ENCODE peak calls at places on chromosomes 12 and 14, in eight cellular contexts. I is A549, K is heart left ventricle, M is colonic mucosa, L is A673, D is tibial artery, R is H7, B is HepG2. P is an unnamed sample.

GRCh38 chr12:73529231-73529630 is 1008.4 kb upstream of the ATXN7L3B start:
- DNase-seq in D (no peak), K (no peak), R (no peak), B (no peak), I (no peak), M (no peak), L (no peak), P (no peak)

GRCh38 chr12:47397664-47398281 is 308.1 kb downstream of the RPAP3 start:
- DNase-seq in L (peak), D (no peak), I (peak), M (no peak), K (no peak), R (peak), B (peak), P (no peak)

GRCh38 chr12:83818888-83819287 is 1093.7 kb downstream of the SLC6A15 start:
- DNase-seq in D (no peak), K (no peak), B (no peak), R (no peak), L (peak), I (peak), M (no peak), P (no peak)

GRCh38 chr12:123972448-123973401 is at the start of the genes CCDC92 and ZNF664:
- DNase-seq in M (peak), I (peak), R (peak), K (peak), L (peak), D (peak), B (peak), P (peak)

GRCh38 chr14:34863844-34864243 is 11.3 kb downstream of the BAZ1A start:
- DNase-seq in D (no peak), K (no peak), B (no peak), M (no peak), I (no peak), R (no peak), L (no peak), P (no peak)

GRCh38 chr12:61414470-61414869 is 845.7 kb upstream of the USP15 start:
- DNase-seq in B (no peak), K (no peak), M (no peak), R (no peak), I (no peak), D (no peak), L (peak), P (no peak)

GRCh38 chr12:81300454-81300853 is 222.6 kb downstream of the ACSS3 start:
- DNase-seq in D (no peak), M (no peak), L (no peak), K (no peak), R (peak), I (no peak), B (no peak), P (no peak)

GRCh38 chr14:69151458-69152180 is 1.3 kb downstream of the DCAF5 start:
- DNase-seq in D (peak), L (peak), M (peak), R (peak), I (peak), K (peak), B (peak), P (peak)

GRCh38 chr14:33118653-33119052 is 180.0 kb downstream of the NPAS3 start:
- DNase-seq in K (no peak), R (no peak), L (peak), D (no peak), B (no peak), I (no peak), M (no peak), P (no peak)

GRCh38 chr14:104086210-104086660 is 735 bp downstream of the ASPG start:
- DNase-seq in R (no peak), B (no peak), M (peak), D (no peak), L (no peak), K (peak), I (no peak), P (peak)

GRCh38 chr12:6276247-6276887 is 34.1 kb upstream of the PLEKHG6 start:
- DNase-seq in D (no peak), K (no peak), I (no peak), R (no peak), L (no peak), B (no peak), M (no peak), P (no peak)

GRCh38 chr14:90576581-90576980 is 179.8 kb downstream of the CALM1 start:
- DNase-seq in R (peak), B (no peak), D (no peak), I (no peak), M (no peak), L (no peak), K (no peak), P (no peak)

GRCh38 chr14:22886500-22887259 is 3.7 kb downstream of the REM2 start:
- DNase-seq in D (peak), M (peak), B (no peak), I (peak), K (peak), R (peak), L (peak), P (peak)

GRCh38 chr14:80549141-80549540 is 337.8 kb upstream of the DIO2 start:
- DNase-seq in I (no peak), L (no peak), K (no peak), R (no peak), D (no peak), B (no peak), M (no peak), P (no peak)

GRCh38 chr14:49160983-49161382 is 425.2 kb downstream of the RPS29 start:
- DNase-seq in D (no peak), L (peak), I (no peak), B (no peak), R (no peak), K (no peak), M (no peak), P (no peak)

GRCh38 chr14:28770574-28770973 is 4.0 kb downstream of the FOXG1 start:
- DNase-seq in L (no peak), K (no peak), M (no peak), D (no peak), I (no peak), B (no peak), R (no peak), P (no peak)

GRCh38 chr12:1591029-1591428 is 3.4 kb downstream of the FBXL14 start:
- DNase-seq in M (peak), R (peak), B (no peak), K (no peak), D (no peak), I (peak), L (no peak), P (no peak)

GRCh38 chr14:50985124-50985815 is 41.0 kb upstream of the PYGL start:
- DNase-seq in M (no peak), R (no peak), L (no peak), I (no peak), B (no peak), K (no peak), D (no peak), P (no peak)

GRCh38 chr12:30286345-30286926 is 409.2 kb downstream of the IPO8 start:
- DNase-seq in L (peak), M (no peak), K (no peak), D (no peak), I (peak), R (peak), B (peak), P (no peak)

GRCh38 chr12:115306380-115306779 is 622.4 kb upstream of the TBX3 start:
- DNase-seq in L (no peak), B (peak), I (no peak), R (no peak), K (no peak), M (no peak), D (no peak), P (no peak)

GRCh38 chr14:85195872-85196477 is 334.0 kb upstream of the FLRT2 start:
- DNase-seq in L (peak), K (no peak), I (peak), D (no peak), B (no peak), M (no peak), R (peak), P (no peak)

GRCh38 chr14:74019743-74020142 is 594 bp downstream of the BBOF1 start:
- DNase-seq in M (no peak), K (no peak), B (peak), I (peak), D (peak), R (no peak), L (no peak), P (no peak)

GRCh38 chr12:99035776-99036175 is 390.7 kb downstream of the APAF1 start:
- DNase-seq in D (no peak), R (no peak), B (no peak), I (no peak), L (no peak), K (no peak), M (no peak), P (no peak)

GRCh38 chr12:104609083-104609844 is 152.5 kb downstream of the CHST11 start:
- DNase-seq in D (no peak), I (no peak), B (no peak), K (no peak), R (no peak), M (no peak), L (no peak), P (no peak)

GRCh38 chr12:42696424-42697149 is 107.0 kb upstream of the PRICKLE1 start:
- DNase-seq in L (peak), D (peak), I (no peak), B (no peak), M (peak), K (peak), R (no peak), P (peak)

GRCh38 chr14:46250113-46250703 is 401.4 kb downstream of the RPL10L start:
- DNase-seq in K (no peak), M (no peak), B (peak), L (peak), D (no peak), R (peak), I (peak), P (no peak)

GRCh38 chr12:113896194-113896593 is 69.9 kb downstream of the RBM19 start:
- DNase-seq in M (no peak), D (no peak), I (no peak), K (no peak), L (no peak), B (no peak), R (peak), P (no peak)

GRCh38 chr14:80300351-80300750 is 89.0 kb upstream of the DIO2 start:
- DNase-seq in R (no peak), K (no peak), I (no peak), B (no peak), L (no peak), M (no peak), D (no peak), P (no peak)

GRCh38 chr12:24905431-24905830 is 43.5 kb downstream of the BCAT1 start:
- DNase-seq in K (no peak), D (no peak), R (no peak), M (no peak), B (no peak), L (no peak), I (no peak), P (no peak)

GRCh38 chr12:47725893-47726292 is 603 bp upstream of the ENDOU start:
- DNase-seq in M (no peak), R (no peak), D (no peak), K (no peak), L (peak), I (no peak), B (no peak), P (no peak)

GRCh38 chr12:61250303-61250702 is 1009.9 kb upstream of the USP15 start:
- DNase-seq in M (no peak), B (no peak), R (no peak), L (no peak), D (no peak), I (no peak), K (no peak), P (no peak)

GRCh38 chr12:113786107-113786506 is 180.0 kb downstream of the RBM19 start:
- DNase-seq in I (no peak), M (no peak), K (no peak), B (peak), D (no peak), R (no peak), L (no peak), P (no peak)

GRCh38 chr12:51246254-51246853 is 7.7 kb downstream of the DAZAP2 start:
- DNase-seq in B (no peak), M (peak), D (no peak), I (no peak), R (no peak), K (peak), L (peak), P (no peak)

GRCh38 chr12:7959278-7960063 is 23.5 kb upstream of the SLC2A3 start:
- DNase-seq in B (peak), M (peak), D (no peak), K (no peak), I (no peak), R (peak), L (peak), P (no peak)

GRCh38 chr14:45698462-45699134 is 445.6 kb upstream of the MIS18BP1 start:
- DNase-seq in K (no peak), L (no peak), D (no peak), B (no peak), M (peak), I (no peak), R (no peak), P (no peak)

GRCh38 chr12:109871678-109872314 is 8.5 kb downstream of the GLTP start:
- DNase-seq in I (no peak), D (no peak), B (peak), K (no peak), L (no peak), R (no peak), M (peak), P (peak)

GRCh38 chr12:55619352-55620138 is 17.1 kb upstream of the OR10P1 start:
- DNase-seq in R (peak), M (peak), B (peak), K (peak), D (no peak), L (peak), I (peak), P (no peak)

GRCh38 chr12:29889737-29890136 is 106.0 kb upstream of the TMTC1 start:
- DNase-seq in R (peak), B (peak), I (peak), M (peak), D (peak), L (peak), K (peak), P (peak)

GRCh38 chr14:51783765-51784164 is 76.6 kb upstream of the GNG2 start:
- DNase-seq in I (no peak), D (no peak), L (no peak), B (no peak), M (no peak), R (no peak), K (no peak), P (no peak)

DNA sequence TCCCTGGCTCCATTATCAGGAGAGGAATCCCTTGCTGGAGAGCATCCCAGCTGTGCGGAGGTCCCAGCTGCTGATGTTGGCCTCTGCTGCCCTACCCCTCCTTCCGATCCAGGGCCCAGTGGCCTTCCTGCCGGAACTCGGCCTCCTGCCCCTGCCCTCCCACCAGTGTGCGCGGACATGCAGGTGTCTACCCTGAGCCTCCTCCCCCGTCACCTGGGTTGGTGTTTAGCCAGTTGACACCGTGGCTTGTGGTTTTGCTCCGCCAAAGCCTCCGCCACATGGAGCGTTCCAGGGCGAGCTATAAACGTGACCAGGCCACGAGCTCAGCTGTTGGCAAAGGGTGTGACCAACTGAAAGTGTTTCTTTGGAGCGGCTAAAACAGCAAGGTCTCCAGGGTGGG is 1104.3 kb downstream of the BCL11B start:
- DNase-seq in D (no peak), I (no peak), M (no peak), B (no peak), L (no peak), K (no peak), R (no peak), P (no peak)
- H3K4me3 ChIP-seq in D (no peak), I (no peak), M (no peak), B (no peak), L (no peak), K (no peak), R (no peak), P (no peak)

GRCh38 chr12:9002335-9002734 is 13.0 kb downstream of the KLRG1 start:
- DNase-seq in B (no peak), M (no peak), I (no peak), K (no peak), R (no peak), L (no peak), D (no peak), P (no peak)
- H3K4me3 ChIP-seq in B (no peak), M (no peak), I (no peak), K (no peak), R (no peak), L (no peak), D (no peak), P (no peak)

DNA sequence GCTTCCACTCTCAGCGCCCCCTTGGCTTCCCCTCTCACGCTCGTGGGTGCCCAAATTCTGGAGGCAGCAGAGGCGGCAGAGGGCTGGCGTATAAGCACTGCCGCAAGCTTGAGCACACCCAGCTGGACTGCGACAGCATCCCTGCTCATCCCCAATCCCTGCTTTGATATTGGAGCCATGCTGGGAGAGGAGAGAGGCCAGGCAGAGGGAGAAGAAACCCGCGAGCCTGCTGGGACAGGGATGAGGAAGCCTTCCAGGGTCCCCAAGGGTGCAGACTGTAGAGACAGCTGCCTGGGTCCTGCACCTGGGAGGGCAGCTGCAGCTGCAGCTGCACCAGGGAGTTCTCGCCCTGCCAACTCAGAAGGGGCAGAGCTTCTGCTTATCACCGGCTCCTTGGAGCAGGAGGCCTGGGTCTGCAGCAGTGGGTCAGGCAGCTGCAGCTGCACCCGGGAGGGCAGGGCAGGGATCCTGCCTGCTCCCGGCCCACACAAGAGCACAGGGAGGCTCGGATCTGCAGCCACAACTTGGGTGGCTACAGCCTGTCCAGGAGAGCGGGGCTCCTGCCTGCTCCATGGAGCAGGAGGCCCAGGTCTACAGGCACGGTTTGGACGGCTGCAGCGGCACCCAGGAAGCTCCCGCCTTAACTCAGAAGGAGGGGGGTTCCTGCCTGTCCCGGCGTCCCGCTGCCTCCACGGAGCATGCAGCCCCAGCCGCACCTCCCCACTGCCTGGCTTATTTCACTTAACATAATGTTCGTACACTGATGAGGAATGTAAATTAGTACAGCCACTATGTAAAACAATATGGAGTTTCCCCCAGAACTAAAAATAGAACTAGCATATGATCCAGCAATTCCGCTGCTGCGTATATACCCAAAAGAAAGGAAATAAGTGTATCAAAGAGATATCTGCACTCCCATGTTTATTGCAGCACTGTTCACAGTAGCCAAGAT is 60.4 kb upstream of the SGPP1 start:
- DNase-seq in R (peak), K (no peak), D (no peak), I (no peak), M (no peak), B (no peak), L (peak), P (no peak)
- H3K4me3 ChIP-seq in R (no peak), K (peak), D (no peak), I (no peak), M (no peak), B (peak), L (peak), P (no peak)

GRCh38 chr12:120646044-120646443 is 5.6 kb downstream of the CABP1 start:
- DNase-seq in I (no peak), D (no peak), M (no peak), K (no peak), L (no peak), B (no peak), R (no peak), P (no peak)
- H3K4me3 ChIP-seq in I (no peak), D (no peak), M (no peak), K (no peak), L (no peak), B (no peak), R (no peak), P (no peak)

DNA sequence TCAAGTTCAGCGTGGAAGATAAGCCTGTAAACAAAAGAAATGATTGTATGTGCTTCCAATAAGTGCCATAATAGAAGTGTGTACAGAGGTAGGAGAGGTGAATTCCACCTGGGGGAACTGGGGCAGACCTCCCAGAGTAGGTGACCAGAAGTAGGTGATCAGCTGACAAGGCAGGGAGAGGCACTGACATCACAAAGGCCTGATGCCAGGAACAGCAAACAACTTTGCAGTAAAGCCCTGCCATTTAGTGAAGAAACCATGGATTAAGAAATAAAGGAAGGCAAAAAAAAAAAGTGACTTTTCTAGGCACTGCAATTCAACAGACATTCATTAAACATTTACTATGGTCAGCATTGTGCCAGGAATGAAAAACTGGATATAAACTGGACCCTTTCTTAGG is 31.2 kb downstream of the NR1H4 start:
- DNase-seq in L (no peak), I (peak), B (no peak), K (no peak), M (peak), D (no peak), R (no peak), P (peak)
- H3K4me3 ChIP-seq in L (no peak), I (no peak), B (no peak), K (no peak), M (no peak), D (no peak), R (no peak), P (no peak)

P was measured in pancreas.